ENCODE peak calls at places on chromosomes 2 and 18, in six cellular contexts. O is amniotic epithelial cell; L is iPS-NIHi11; K is posterior cingulate gyrus; J is GM03348; R is activated CD4-positive, alpha-beta T cell treated with anti-CD3 and anti-CD28 coated beads, Interleukin-2, amount 50 U/mL, for 4 hours. N is an unnamed sample.

GRCh38 chr2:101972621-101973434 is 18.9 kb upstream of the IL1R2 start:
- DNase-seq in O (peak), L (no peak), K (no peak), J (peak), R (no peak), N (peak)

GRCh38 chr2:185689906-185690539 is 48.6 kb upstream of the FSIP2 start:
- DNase-seq in O (peak), L (no peak), K (no peak), J (no peak), R (no peak), N (no peak)

GRCh38 chr2:53633441-53633840 is 134.2 kb upstream of the CHAC2 start:
- DNase-seq in O (peak), L (no peak), K (no peak), J (no peak), R (no peak), N (peak)

GRCh38 chr2:72483346-72483745 is 335.7 kb upstream of the CYP26B1 start:
- DNase-seq in O (no peak), L (no peak), K (no peak), J (no peak), R (no peak), N (no peak)

GRCh38 chr18:9690418-9691178 is 17.5 kb upstream of the RAB31 start:
- DNase-seq in O (no peak), L (no peak), K (no peak), J (peak), R (no peak), N (no peak)

GRCh38 chr2:35933031-35933430 is 422.5 kb upstream of the CRIM1 start:
- DNase-seq in O (no peak), L (no peak), K (no peak), J (no peak), R (no peak), N (no peak)

GRCh38 chr18:79516441-79516931 is 120.8 kb downstream of the NFATC1 start:
- DNase-seq in O (no peak), L (no peak), K (no peak), J (no peak), R (no peak), N (no peak)

GRCh38 chr2:198173242-198173641 is 368.8 kb downstream of the PLCL1 start:
- DNase-seq in O (no peak), L (no peak), K (no peak), J (no peak), R (no peak), N (peak)

GRCh38 chr2:6454286-6454990 is 411.3 kb downstream of the CMPK2 start:
- DNase-seq in O (no peak), L (no peak), K (no peak), J (no peak), R (no peak), N (no peak)

GRCh38 chr2:220575963-220576362 is 948.5 kb downstream of the SLC4A3 start:
- DNase-seq in O (peak), L (no peak), K (no peak), J (no peak), R (no peak), N (no peak)

GRCh38 chr2:238601433-238602222 is 174.9 kb downstream of the ASB1 start:
- DNase-seq in O (peak), L (no peak), K (no peak), J (peak), R (no peak), N (peak)

GRCh38 chr18:72160504-72161445 is 383.4 kb downstream of the CBLN2 start:
- DNase-seq in O (no peak), L (no peak), K (no peak), J (no peak), R (no peak), N (no peak)

GRCh38 chr2:11899264-11899818 is 152.9 kb downstream of the LPIN1 start:
- DNase-seq in O (peak), L (no peak), K (no peak), J (peak), R (no peak), N (peak)

GRCh38 chr2:37886745-37887144 is 38.3 kb upstream of the RMDN2 start:
- DNase-seq in O (peak), L (no peak), K (no peak), J (peak), R (no peak), N (peak)

GRCh38 chr2:168315331-168316072 is 68.1 kb upstream of the STK39 start:
- DNase-seq in O (peak), L (no peak), K (no peak), J (no peak), R (no peak), N (no peak)

GRCh38 chr2:40360652-40361051 is 91.2 kb downstream of the SLC8A1 start:
- DNase-seq in O (no peak), L (no peak), K (no peak), J (no peak), R (no peak), N (no peak)

GRCh38 chr18:7158201-7158600 is 40.6 kb upstream of the LAMA1 start:
- DNase-seq in O (peak), L (no peak), K (no peak), J (peak), R (no peak), N (peak)

GRCh38 chr2:41768301-41768700 is 279.5 kb upstream of the PKDCC start:
- DNase-seq in O (no peak), L (no peak), K (no peak), J (no peak), R (no peak), N (no peak)

N was measured in fibroblast of pulmonary artery.